ENCODE peak calls at places on chromosomes 5 and 9, in five cellular contexts. One of them, this sample, is unnamed.

GRCh38 chr9:116928283-116928682 is 241.2 kb downstream of the TRIM32 start:
- DNase-seq in neuronal stem cell: no peak
- DNase-seq in IMR-90: no peak
- DNase-seq in H1: no peak
- DNase-seq in trophoblast cell: no peak
- DNase-seq in this sample: no peak

GRCh38 chr5:10059611-10060379 is 189.9 kb downstream of the ATPSCKMT start:
- DNase-seq in neuronal stem cell: no peak
- DNase-seq in IMR-90: no peak
- DNase-seq in H1: no peak
- DNase-seq in trophoblast cell: no peak
- DNase-seq in this sample: no peak

GRCh38 chr9:15529566-15530324 is 19.0 kb upstream of the PSIP1 start:
- DNase-seq in neuronal stem cell: no peak
- DNase-seq in IMR-90: no peak
- DNase-seq in H1: no peak
- DNase-seq in trophoblast cell: no peak
- DNase-seq in this sample: no peak

GRCh38 chr5:41399840-41400239 is 110.6 kb downstream of the PLCXD3 start:
- DNase-seq in neuronal stem cell: no peak
- DNase-seq in IMR-90: no peak
- DNase-seq in H1: no peak
- DNase-seq in trophoblast cell: no peak
- DNase-seq in this sample: no peak

GRCh38 chr5:119949426-119949999 is 320.2 kb downstream of the FAM170A start:
- DNase-seq in neuronal stem cell: no peak
- DNase-seq in IMR-90: no peak
- DNase-seq in H1: no peak
- DNase-seq in trophoblast cell: no peak
- DNase-seq in this sample: no peak

GRCh38 chr5:59923465-59923864 is 29.9 kb upstream of the PDE4D start:
- DNase-seq in neuronal stem cell: no peak
- DNase-seq in IMR-90: peak
- DNase-seq in H1: no peak
- DNase-seq in trophoblast cell: no peak
- DNase-seq in this sample: peak

GRCh38 chr9:96214639-96215038 is 87.3 kb downstream of the HSD17B3 start:
- DNase-seq in neuronal stem cell: no peak
- DNase-seq in IMR-90: no peak
- DNase-seq in H1: no peak
- DNase-seq in trophoblast cell: no peak
- DNase-seq in this sample: no peak

GRCh38 chr9:76949865-76950264 is 44.0 kb upstream of the PRUNE2 start:
- DNase-seq in neuronal stem cell: no peak
- DNase-seq in IMR-90: no peak
- DNase-seq in H1: no peak
- DNase-seq in trophoblast cell: no peak
- DNase-seq in this sample: no peak

GRCh38 chr9:27451207-27451792 is 72.8 kb upstream of the IFNK start:
- DNase-seq in neuronal stem cell: no peak
- DNase-seq in IMR-90: no peak
- DNase-seq in H1: no peak
- DNase-seq in trophoblast cell: no peak
- DNase-seq in this sample: no peak

GRCh38 chr5:9582406-9582805 is 36.5 kb upstream of the SEMA5A start:
- DNase-seq in neuronal stem cell: no peak
- DNase-seq in IMR-90: peak
- DNase-seq in H1: no peak
- DNase-seq in trophoblast cell: no peak
- DNase-seq in this sample: peak

GRCh38 chr5:142618125-142618524 is 67.8 kb downstream of the FGF1 start:
- DNase-seq in neuronal stem cell: no peak
- DNase-seq in IMR-90: peak
- DNase-seq in H1: no peak
- DNase-seq in trophoblast cell: no peak
- DNase-seq in this sample: peak

GRCh38 chr5:64165500-64166200 is at the start of gene RNF180:
- DNase-seq in neuronal stem cell: peak
- DNase-seq in IMR-90: no peak
- DNase-seq in H1: peak
- DNase-seq in trophoblast cell: peak
- DNase-seq in this sample: peak

GRCh38 chr5:41445937-41446563 is 64.4 kb downstream of the PLCXD3 start:
- DNase-seq in neuronal stem cell: no peak
- DNase-seq in IMR-90: peak
- DNase-seq in H1: no peak
- DNase-seq in trophoblast cell: peak
- DNase-seq in this sample: no peak

GRCh38 chr5:78627175-78627574 is 21.4 kb downstream of the LHFPL2 start:
- DNase-seq in neuronal stem cell: no peak
- DNase-seq in IMR-90: no peak
- DNase-seq in H1: no peak
- DNase-seq in trophoblast cell: no peak
- DNase-seq in this sample: no peak

GRCh38 chr5:133602829-133603380 is 9.4 kb downstream of the FSTL4 start:
- DNase-seq in neuronal stem cell: no peak
- DNase-seq in IMR-90: no peak
- DNase-seq in H1: no peak
- DNase-seq in trophoblast cell: no peak
- DNase-seq in this sample: no peak

GRCh38 chr5:158456756-158457155 is 597.8 kb upstream of the CLINT1 start:
- DNase-seq in neuronal stem cell: no peak
- DNase-seq in IMR-90: peak
- DNase-seq in H1: no peak
- DNase-seq in trophoblast cell: peak
- DNase-seq in this sample: peak

GRCh38 chr5:137560414-137560813 is 61.3 kb upstream of the SPOCK1 start:
- DNase-seq in neuronal stem cell: no peak
- DNase-seq in IMR-90: no peak
- DNase-seq in H1: no peak
- DNase-seq in trophoblast cell: peak
- DNase-seq in this sample: no peak

GRCh38 chr9:137689745-137690529 is 71.1 kb downstream of the EHMT1 start:
- DNase-seq in neuronal stem cell: no peak
- DNase-seq in IMR-90: peak
- DNase-seq in H1: no peak
- DNase-seq in trophoblast cell: no peak
- DNase-seq in this sample: no peak

GRCh38 chr5:142979636-142980035 is 209.5 kb downstream of the ARHGAP26 start:
- DNase-seq in neuronal stem cell: no peak
- DNase-seq in IMR-90: no peak
- DNase-seq in H1: no peak
- DNase-seq in trophoblast cell: no peak
- DNase-seq in this sample: no peak

GRCh38 chr9:109451311-109452025 is 46.6 kb downstream of the PTPN3 start:
- DNase-seq in neuronal stem cell: no peak
- DNase-seq in IMR-90: no peak
- DNase-seq in H1: peak
- DNase-seq in trophoblast cell: no peak
- DNase-seq in this sample: no peak

GRCh38 chr9:126514037-126514821 is 99.5 kb upstream of the LMX1B start:
- DNase-seq in neuronal stem cell: peak
- DNase-seq in IMR-90: peak
- DNase-seq in H1: peak
- DNase-seq in trophoblast cell: peak
- DNase-seq in this sample: peak

GRCh38 chr5:100890514-100891008 is 12.5 kb downstream of the ST8SIA4 start:
- DNase-seq in neuronal stem cell: no peak
- DNase-seq in IMR-90: no peak
- DNase-seq in H1: no peak
- DNase-seq in trophoblast cell: no peak
- DNase-seq in this sample: peak
- H2AFZ ChIP-seq in neuronal stem cell: no peak
- H2AFZ ChIP-seq in IMR-90: no peak
- H2AFZ ChIP-seq in H1: no peak
- H2AFZ ChIP-seq in trophoblast cell: no peak
- H2AFZ ChIP-seq in this sample: no peak

DNA sequence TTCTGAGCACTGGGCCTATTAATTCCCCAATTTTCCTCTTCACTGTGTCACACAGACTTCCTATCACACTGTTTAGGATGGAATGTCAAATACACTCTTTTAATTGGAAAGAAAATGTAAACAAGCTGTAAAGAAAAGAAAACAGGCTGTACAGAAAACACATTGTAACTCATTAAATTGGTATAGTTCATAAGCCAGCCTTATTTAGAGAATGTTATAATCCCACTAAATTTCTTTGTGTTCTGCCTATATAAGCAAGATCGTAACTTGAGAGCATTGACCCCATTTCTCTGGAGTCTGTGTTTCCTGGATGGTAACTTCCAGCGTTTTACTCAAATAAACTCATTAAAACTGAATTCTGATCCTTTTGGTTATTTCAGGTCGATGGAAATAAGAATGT is 46.5 kb downstream of the TARS1 start:
- DNase-seq in neuronal stem cell: no peak
- DNase-seq in IMR-90: no peak
- DNase-seq in H1: no peak
- DNase-seq in trophoblast cell: no peak
- DNase-seq in this sample: no peak
- H2BK120ac ChIP-seq in neuronal stem cell: no peak
- H2BK120ac ChIP-seq in IMR-90: no peak
- H2BK120ac ChIP-seq in H1: no peak
- H2BK120ac ChIP-seq in trophoblast cell: no peak
- H2BK120ac ChIP-seq in this sample: no peak

GRCh38 chr5:21238786-21239185 is 1250.8 kb upstream of the CDH18 start:
- DNase-seq in neuronal stem cell: no peak
- DNase-seq in IMR-90: no peak
- DNase-seq in H1: no peak
- DNase-seq in trophoblast cell: no peak
- DNase-seq in this sample: no peak
- H3K4me3 ChIP-seq in neuronal stem cell: no peak
- H3K4me3 ChIP-seq in IMR-90: no peak
- H3K4me3 ChIP-seq in H1: no peak
- H3K4me3 ChIP-seq in trophoblast cell: no peak
- H3K4me3 ChIP-seq in this sample: no peak

DNA sequence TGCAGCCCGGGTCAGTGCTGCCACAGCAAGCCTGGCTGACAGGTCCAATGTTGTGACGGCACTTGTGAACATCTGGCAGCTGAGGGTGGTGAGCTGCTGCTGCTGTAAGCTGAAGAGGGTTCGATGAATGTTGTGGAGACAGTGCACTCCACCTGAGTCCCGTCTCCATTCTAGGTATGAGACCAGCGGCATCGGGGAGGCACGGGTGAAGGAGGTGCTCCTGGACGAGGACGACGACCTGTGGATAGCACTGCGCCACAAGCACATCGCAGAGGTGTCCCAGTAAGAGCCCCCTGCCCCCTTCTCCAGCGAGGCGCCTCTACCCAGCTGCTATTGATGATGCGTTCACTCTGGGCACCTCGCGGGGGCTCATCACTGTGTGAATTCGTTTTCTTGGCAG is 38.9 kb upstream of the CFAP157 start:
- DNase-seq in neuronal stem cell: no peak
- DNase-seq in IMR-90: no peak
- DNase-seq in H1: no peak
- DNase-seq in trophoblast cell: no peak
- DNase-seq in this sample: no peak
- H2AFZ ChIP-seq in neuronal stem cell: no peak
- H2AFZ ChIP-seq in IMR-90: no peak
- H2AFZ ChIP-seq in H1: no peak
- H2AFZ ChIP-seq in trophoblast cell: no peak
- H2AFZ ChIP-seq in this sample: no peak

DNA sequence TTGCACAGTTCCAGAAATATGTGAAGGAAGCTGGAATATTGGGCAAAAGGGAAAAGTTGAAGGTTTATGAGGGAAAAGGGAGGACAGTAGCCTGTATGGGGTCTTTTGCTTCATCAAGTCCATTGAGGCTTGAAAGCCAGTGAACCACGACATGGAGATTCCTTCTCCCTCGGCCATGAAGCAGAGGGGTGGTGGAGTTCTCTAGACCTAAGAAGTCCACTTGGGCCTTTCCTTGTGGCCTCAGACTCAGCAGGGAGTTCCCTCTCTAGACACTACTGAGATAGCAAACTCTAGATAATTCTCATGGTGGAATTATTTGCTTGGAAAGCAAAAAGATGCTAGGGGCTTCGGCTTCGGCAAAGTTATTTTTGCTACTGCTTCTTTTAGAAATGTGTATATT is 78.5 kb downstream of the FOXD1 start:
- DNase-seq in neuronal stem cell: no peak
- DNase-seq in IMR-90: no peak
- DNase-seq in H1: no peak
- DNase-seq in trophoblast cell: no peak
- DNase-seq in this sample: no peak
- H2BK120ac ChIP-seq in neuronal stem cell: no peak
- H2BK120ac ChIP-seq in IMR-90: peak
- H2BK120ac ChIP-seq in H1: no peak
- H2BK120ac ChIP-seq in trophoblast cell: peak
- H2BK120ac ChIP-seq in this sample: peak

DNA sequence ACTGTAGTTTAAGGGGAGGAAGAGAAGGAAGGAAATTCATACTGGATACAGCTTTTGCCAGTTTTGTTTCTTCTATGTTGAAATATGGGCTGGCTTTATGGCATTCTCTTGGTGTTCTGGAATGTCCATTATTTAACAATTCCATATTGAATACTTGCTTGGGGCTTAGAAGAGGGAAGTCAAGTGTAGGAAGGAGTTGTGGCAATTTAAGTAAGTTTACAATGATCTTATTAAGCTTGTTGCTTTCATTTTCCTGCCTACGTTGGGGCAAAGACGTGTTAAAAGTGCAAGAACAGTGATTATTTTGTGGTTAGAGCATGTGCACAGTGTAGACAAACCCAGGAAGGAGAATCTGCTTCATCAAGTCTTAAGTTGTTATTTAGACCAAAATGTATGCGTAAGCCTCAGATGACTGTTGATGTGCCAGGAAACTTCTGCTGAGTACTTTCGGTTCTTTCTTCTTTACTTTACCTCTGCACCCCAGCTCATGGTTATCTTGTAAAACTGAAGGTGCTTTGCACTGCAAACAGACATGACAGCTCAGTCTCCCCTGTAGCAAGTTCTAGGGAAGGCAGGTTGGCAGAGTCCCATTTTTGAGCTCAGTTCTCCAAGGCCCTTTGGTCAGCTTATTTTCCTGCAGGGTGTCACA is 75.8 kb downstream of the F2RL2 start:
- DNase-seq in neuronal stem cell: no peak
- DNase-seq in IMR-90: no peak
- DNase-seq in H1: no peak
- DNase-seq in trophoblast cell: no peak
- DNase-seq in this sample: peak
- H3K4me3 ChIP-seq in neuronal stem cell: no peak
- H3K4me3 ChIP-seq in IMR-90: no peak
- H3K4me3 ChIP-seq in H1: no peak
- H3K4me3 ChIP-seq in trophoblast cell: no peak
- H3K4me3 ChIP-seq in this sample: peak

GRCh38 chr9:3733039-3733408 is 207.2 kb upstream of the RFX3 start:
- DNase-seq in neuronal stem cell: peak
- DNase-seq in IMR-90: no peak
- DNase-seq in H1: no peak
- DNase-seq in trophoblast cell: no peak
- DNase-seq in this sample: no peak
- H2AFZ ChIP-seq in neuronal stem cell: peak
- H2AFZ ChIP-seq in IMR-90: no peak
- H2AFZ ChIP-seq in H1: no peak
- H2AFZ ChIP-seq in trophoblast cell: no peak
- H2AFZ ChIP-seq in this sample: no peak

This sample was measured in mesenchymal stem cell.